ENCODE peak calls at places on chromosomes 5 and 9, in nine cellular contexts. I is uterus; A is Peyer's patch; X is lower lobe of right lung; C is heart right ventricle; T is CD8-positive, alpha-beta T cell; G is hepatocyte; U is neuronal stem cell; J is neural progenitor cell. M is an unnamed sample. For H3K4me1 and H3K9me3, the result is how much of the 10 kb centered on the place peaks cover.

GRCh38 chr5:56447232-56447631 is 214.1 kb upstream of the ANKRD55 start:
- DNase-seq in A (peak), G (peak), J (no peak), U (no peak), C (no peak), I (no peak), T (no peak), X (no peak), M (no peak)

GRCh38 chr9:13113751-13114150 is 165.7 kb downstream of the MPDZ start:
- DNase-seq in A (no peak), J (no peak), X (no peak), G (no peak), I (no peak), U (no peak), T (no peak), C (no peak), M (no peak)

GRCh38 chr9:73269430-73270101 is 117.9 kb downstream of the ANXA1 start:
- DNase-seq in A (no peak), I (no peak), C (no peak), T (no peak), G (peak), U (no peak), J (peak), X (no peak), M (no peak)

GRCh38 chr5:54171645-54172384 is 138.6 kb downstream of the ARL15 start:
- DNase-seq in G (no peak), I (no peak), X (no peak), J (no peak), A (no peak), U (no peak), T (no peak), C (no peak), M (no peak)

GRCh38 chr9:94096819-94097577 is 12.7 kb downstream of the PTPDC1 start:
- DNase-seq in X (no peak), U (no peak), T (no peak), I (no peak), J (no peak), A (no peak), G (no peak), C (no peak), M (no peak)

GRCh38 chr5:87302061-87302460 is 34.4 kb downstream of the RASA1 start:
- DNase-seq in C (no peak), U (no peak), I (no peak), T (no peak), J (no peak), G (no peak), X (no peak), A (no peak), M (no peak)

GRCh38 chr5:73506459-73506955 is 8.3 kb downstream of the BTF3 start:
- DNase-seq in T (no peak), G (no peak), X (no peak), C (no peak), A (no peak), I (no peak), J (no peak), U (no peak), M (no peak)

GRCh38 chr5:133369161-133369783 is 243.1 kb downstream of the FSTL4 start:
- DNase-seq in J (no peak), G (no peak), T (no peak), C (no peak), U (no peak), A (no peak), X (no peak), I (no peak), M (no peak)

GRCh38 chr9:87650611-87651295 is 75.2 kb upstream of the CTSL start:
- DNase-seq in G (no peak), I (no peak), X (no peak), C (no peak), U (no peak), T (no peak), J (no peak), A (no peak), M (no peak)

GRCh38 chr9:109108318-109108717 is 11.4 kb downstream of the TMEM245 start:
- DNase-seq in J (no peak), I (no peak), T (no peak), G (no peak), C (no peak), X (no peak), U (no peak), A (no peak), M (no peak)

GRCh38 chr9:132114102-132114707 is 34.5 kb upstream of the MED27 start:
- DNase-seq in A (peak), U (peak), C (peak), G (peak), T (no peak), X (peak), J (peak), I (peak), M (peak)

GRCh38 chr5:32325067-32325466 is 12.3 kb upstream of the MTMR12 start:
- DNase-seq in X (no peak), A (no peak), G (no peak), J (no peak), U (no peak), T (no peak), C (no peak), I (no peak), M (no peak)

GRCh38 chr5:123754903-123755302 is 242.9 kb downstream of the CSNK1G3 start:
- DNase-seq in G (no peak), J (no peak), A (no peak), U (no peak), T (no peak), I (no peak), X (no peak), C (no peak), M (no peak)

GRCh38 chr9:33164138-33164809 is 2.9 kb downstream of the B4GALT1 start:
- DNase-seq in A (no peak), U (no peak), I (no peak), T (peak), X (no peak), J (no peak), C (peak), G (no peak), M (no peak)
- H3K4me1 ChIP-seq in A (half or more), U (under half), I (under half), T (half or more), X (half or more), J (under half), C (half or more), G (half or more), M (under half)

DNA sequence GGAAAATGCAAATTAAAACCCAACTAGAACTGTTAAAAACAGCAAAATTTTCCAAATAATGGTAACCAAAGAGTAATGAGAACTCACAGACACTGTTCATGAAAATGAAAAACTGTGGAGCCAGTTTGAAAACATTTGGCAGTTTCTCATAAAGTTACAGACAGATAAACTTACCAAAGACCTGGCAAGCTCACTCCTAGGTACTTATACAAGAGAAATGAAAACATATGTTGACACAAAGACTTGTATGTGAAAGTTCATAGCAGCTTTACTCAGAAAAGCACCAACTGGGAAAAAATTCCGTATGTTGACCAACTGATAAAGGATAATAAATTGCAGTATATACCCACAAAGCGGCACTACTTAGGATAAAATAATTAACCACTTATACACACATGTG is 10.3 kb downstream of the ZNF782 start:
- DNase-seq in C (no peak), G (no peak), J (no peak), I (no peak), A (no peak), U (no peak), T (no peak), X (no peak), M (no peak)
- H3K9me3 ChIP-seq in C (under half), G (under half), J (under half), I (under half), A (under half), U (under half), T (under half), X (under half), M (under half)

GRCh38 chr9:131111854-131112311 is 13.5 kb upstream of the NUP214 start:
- DNase-seq in U (peak), G (no peak), I (no peak), T (no peak), A (no peak), J (peak), X (no peak), C (no peak), M (no peak)

GRCh38 chr9:131113655-131114563 is 11.5 kb upstream of the NUP214 start:
- DNase-seq in A (no peak), U (no peak), C (no peak), G (no peak), X (no peak), I (no peak), T (no peak), J (no peak), M (no peak)

GRCh38 chr9:131112374-131113159 is 12.8 kb upstream of the NUP214 start:
- DNase-seq in J (no peak), T (no peak), C (no peak), X (no peak), U (no peak), G (no peak), A (no peak), I (no peak), M (peak)

GRCh38 chr9:131107760-131108159 is 11.4 kb downstream of the AIF1L start:
- DNase-seq in C (no peak), I (no peak), X (no peak), A (no peak), T (no peak), J (no peak), G (no peak), U (no peak), M (no peak)

GRCh38 chr9:131111186-131111853 is 14.1 kb upstream of the NUP214 start:
- DNase-seq in J (peak), T (no peak), X (no peak), C (no peak), I (no peak), U (no peak), A (no peak), G (no peak), M (no peak)
- H3K4me3 ChIP-seq in J (peak), T (no peak), X (no peak), C (no peak), I (no peak), U (no peak), A (no peak), G (no peak), M (no peak)

DNA sequence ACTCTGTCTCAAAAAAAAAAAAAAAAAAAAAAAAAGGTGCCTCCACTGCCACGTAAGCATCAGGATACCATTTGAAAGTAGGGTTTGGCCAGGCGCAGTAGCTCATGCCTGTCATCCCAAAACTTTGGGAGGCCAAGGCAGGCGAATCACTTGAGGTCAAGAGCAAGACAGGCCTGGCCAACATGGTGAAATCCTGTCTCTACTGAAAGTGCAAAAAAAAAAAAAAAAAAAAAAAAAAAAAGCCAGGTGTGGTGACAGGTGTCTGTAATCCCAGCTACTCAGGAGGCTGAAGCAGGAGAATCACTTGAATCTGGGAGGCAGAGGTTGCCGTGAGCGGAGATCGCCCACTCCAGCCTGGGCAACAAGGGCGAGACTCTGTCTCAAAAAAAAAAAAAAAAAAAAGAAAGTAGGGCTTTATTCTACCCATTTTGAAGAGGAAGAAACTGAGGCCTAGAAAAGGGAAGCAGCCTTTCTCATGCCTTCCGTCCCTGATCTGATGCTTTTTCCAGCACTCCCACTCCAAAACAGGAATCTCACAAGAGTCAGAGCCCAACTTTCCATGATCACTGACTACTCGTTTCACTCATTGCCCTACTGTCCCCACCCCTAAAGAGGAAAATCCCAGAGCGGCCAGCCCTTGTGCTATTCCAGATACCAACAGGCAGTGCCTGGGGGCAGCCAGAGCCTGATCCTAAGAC is 16.3 kb upstream of the CCIN start:
- DNase-seq in J (no peak), X (no peak), C (no peak), I (no peak), U (no peak), T (no peak), G (no peak), A (no peak), M (no peak)
- H3K4me1 ChIP-seq in J (under half), X (half or more), C (half or more), I (under half), U (under half), T (half or more), G (under half), A (half or more), M (under half)

DNA sequence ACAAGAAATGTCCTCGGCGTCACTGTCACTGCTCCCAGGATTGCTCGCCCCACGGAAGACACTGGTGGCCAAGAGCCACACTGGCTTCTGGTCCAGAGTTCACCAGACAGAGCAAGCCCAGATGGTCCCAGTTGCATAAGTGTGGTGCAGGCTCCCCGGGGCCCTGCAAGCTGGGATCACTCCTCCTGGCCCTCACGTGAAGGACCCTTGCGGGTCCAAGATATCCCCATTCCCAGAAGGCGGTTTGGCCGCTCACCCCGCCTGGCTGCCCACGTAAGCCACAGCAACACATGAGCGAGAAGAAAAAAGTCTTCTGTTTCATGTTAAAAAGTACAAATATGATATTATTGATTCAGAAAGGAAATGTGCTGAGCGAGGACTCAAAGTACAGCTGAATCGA is 427.4 kb downstream of the IRX1 start:
- DNase-seq in T (no peak), I (no peak), G (no peak), A (no peak), C (no peak), J (no peak), U (no peak), X (no peak), M (no peak)
- H3K9me3 ChIP-seq in T (under half), I (under half), G (under half), A (under half), C (under half), J (under half), U (under half), X (under half), M (under half)